ENCODE peak calls at places on chromosome 19, in four cellular contexts. O is NCI-H510A treated with DMSO at 0.1 percent for 48 hours, Z is NCI-H1048, L is 8988T. I is an unnamed sample.

GRCh38 chr19:32397736-32398135 is 7.8 kb upstream of the DPY19L3 start:
- DNase-seq in O (no peak), Z (no peak), L (no peak), I (no peak)

GRCh38 chr19:19105365-19106060 is 32.8 kb downstream of the TMEM161A start:
- DNase-seq in O (peak; percentile 90), Z (no peak), L (no peak), I (peak; percentile 89)

GRCh38 chr19:32206065-32206464 is 139.3 kb upstream of the ZNF507 start:
- DNase-seq in O (no peak), Z (no peak), L (no peak), I (no peak)

GRCh38 chr19:12484011-12484370 is 625 bp downstream of the ZNF709 start:
- DNase-seq in O (peak; percentile 19), Z (no peak), L (no peak), I (no peak)

GRCh38 chr19:6066661-6067646 is 43.3 kb downstream of the RFX2 start:
- DNase-seq in O (peak; percentile 99), Z (no peak), L (no peak), I (no peak)

GRCh38 chr19:43534811-43535761 is 2.1 kb downstream of the ZNF575 start:
- DNase-seq in O (no peak), Z (no peak), L (peak; percentile 69), I (no peak)

GRCh38 chr19:17243854-17244617 is 1.7 kb downstream of the NR2F6 start:
- DNase-seq in O (peak; percentile 13), Z (no peak), L (peak; percentile 75), I (no peak)

GRCh38 chr19:19279062-19279612 is 6.0 kb upstream of the TM6SF2 start:
- DNase-seq in O (no peak), Z (no peak), L (peak; percentile 5), I (no peak)

GRCh38 chr19:23785982-23786381 is 27.3 kb upstream of the ZNF681 start:
- DNase-seq in O (no peak), Z (no peak), L (no peak), I (no peak)

GRCh38 chr19:47111081-47111589 is 2.4 kb downstream of the ZC3H4 start:
- DNase-seq in O (no peak), Z (no peak), L (no peak), I (no peak)

GRCh38 chr19:47389150-47389556 is 30.2 kb downstream of the MEIS3 start:
- DNase-seq in O (no peak), Z (no peak), L (no peak), I (no peak)

GRCh38 chr19:34603003-34603402 is 74.0 kb downstream of the SCGB2B2 start:
- DNase-seq in O (no peak), Z (no peak), L (no peak), I (no peak)

GRCh38 chr19:13873776-13874515 is 3.0 kb upstream of the NANOS3 start:
- DNase-seq in O (no peak), Z (no peak), L (no peak), I (no peak)

GRCh38 chr19:4362038-4362828 is 18.9 kb downstream of the MPND start:
- DNase-seq in O (no peak), Z (no peak), L (no peak), I (no peak)

GRCh38 chr19:343451-343931 is 1.1 kb downstream of the MIER2 start:
- DNase-seq in O (no peak), Z (no peak), L (no peak), I (no peak)

GRCh38 chr19:46133777-46134231 is 9.3 kb upstream of the IGFL3 start:
- DNase-seq in O (no peak), Z (no peak), L (no peak), I (no peak)

GRCh38 chr19:9075064-9075964 is 11.5 kb upstream of the OR1M1 start:
- DNase-seq in O (no peak), Z (peak; percentile 23), L (peak; percentile 72), I (peak; percentile 30)

GRCh38 chr19:6065685-6066365 is 44.5 kb downstream of the RFX2 start:
- DNase-seq in O (peak; percentile 74), Z (no peak), L (no peak), I (no peak)

GRCh38 chr19:47646924-47647323 is 38.0 kb downstream of the BICRA start:
- DNase-seq in O (no peak), Z (no peak), L (no peak), I (no peak)

GRCh38 chr19:51644636-51645271 is 1.9 kb downstream of the SIGLEC14 start:
- DNase-seq in O (no peak), Z (no peak), L (no peak), I (no peak)

GRCh38 chr19:6275170-6275744 is 4.5 kb downstream of the MLLT1 start:
- DNase-seq in O (no peak), Z (no peak), L (no peak), I (no peak)

GRCh38 chr19:45824041-45824471 is 8.9 kb upstream of the RSPH6A start:
- DNase-seq in O (peak; percentile 85), Z (no peak), L (no peak), I (no peak)

GRCh38 chr19:11345122-11345752 is 831 bp downstream of the TMEM205 start:
- DNase-seq in O (no peak), Z (no peak), L (no peak), I (no peak)

GRCh38 chr19:2552859-2553258 is 76.9 kb downstream of the GADD45B start:
- DNase-seq in O (no peak), Z (no peak), L (no peak), I (peak; percentile 76)

GRCh38 chr19:36115453-36116343 is at the start of gene TBCB:
- DNase-seq in O (peak; percentile 74), Z (no peak), L (no peak), I (no peak)

GRCh38 chr19:18231775-18232174 is 5.5 kb upstream of the PDE4C start:
- DNase-seq in O (no peak), Z (no peak), L (no peak), I (peak; percentile 12)

GRCh38 chr19:47729468-47729798 is 15.9 kb upstream of the NOP53 start:
- DNase-seq in O (no peak), Z (no peak), L (no peak), I (no peak)

GRCh38 chr19:17496337-17496997 is 15.0 kb upstream of the PGLS start:
- DNase-seq in O (peak; percentile 50), Z (peak; percentile 40), L (peak; percentile 94), I (no peak)

GRCh38 chr19:46181386-46181774 is 33.3 kb downstream of the IGFL2 start:
- DNase-seq in O (no peak), Z (no peak), L (no peak), I (no peak)

GRCh38 chr19:56707821-56708220 is 36.3 kb upstream of the ZNF835 start:
- DNase-seq in O (no peak), Z (no peak), L (no peak), I (no peak)

I was measured in SK-N-MC.